ENCODE peak calls at places on chromosomes 12 and 14, in four cellular contexts. H is Peyer's patch, A is neural progenitor cell, M is left ventricle myocardium inferior. B is an unnamed sample.

GRCh38 chr14:64849940-64850339 is 29.8 kb downstream of the SPTB start:
- DNase-seq in H (no peak), A (no peak), M (no peak), B (no peak)

GRCh38 chr12:76713130-76713529 is 50.8 kb upstream of the ZDHHC17 start:
- DNase-seq in H (no peak), A (peak; percentile 34), M (no peak), B (no peak)

GRCh38 chr14:91996951-91997371 is 42.9 kb downstream of the TRIP11 start:
- DNase-seq in H (no peak), A (peak; percentile 62), M (no peak), B (no peak)

GRCh38 chr14:24921903-24922302 is 128.0 kb downstream of the STXBP6 start:
- DNase-seq in H (no peak), A (no peak), M (no peak), B (no peak)

GRCh38 chr12:46124848-46125619 is 134.7 kb upstream of the SCAF11 start:
- DNase-seq in H (no peak), A (peak; percentile 77), M (no peak), B (no peak)

GRCh38 chr12:2654741-2655140 is 140.0 kb upstream of the FKBP4 start:
- DNase-seq in H (no peak), A (no peak), M (no peak), B (peak; percentile 22)

GRCh38 chr12:80183939-80184338 is 84.6 kb downstream of the OTOGL start:
- DNase-seq in H (no peak), A (no peak), M (no peak), B (no peak)

GRCh38 chr12:95484524-95484923 is 10.6 kb downstream of the METAP2 start:
- DNase-seq in H (no peak), A (no peak), M (no peak), B (no peak)

GRCh38 chr14:104546021-104546491 is 33.5 kb upstream of the C14orf180 start:
- DNase-seq in H (peak; percentile 23), A (no peak), M (no peak), B (peak; percentile 61)

GRCh38 chr12:39103552-39104165 is 198.3 kb upstream of the CPNE8 start:
- DNase-seq in H (no peak), A (peak; percentile 85), M (no peak), B (no peak)

GRCh38 chr12:1698638-1699214 is 7.9 kb downstream of the ADIPOR2 start:
- DNase-seq in H (no peak), A (no peak), M (no peak), B (no peak)

GRCh38 chr12:67193705-67194104 is 75.5 kb upstream of the CAND1 start:
- DNase-seq in H (no peak), A (peak; percentile 70), M (no peak), B (no peak)

GRCh38 chr12:13094349-13094748 is 9.1 kb downstream of the GSG1 start:
- DNase-seq in H (no peak), A (no peak), M (no peak), B (no peak)

GRCh38 chr14:68976160-68977067 is 2.7 kb downstream of the ACTN1 start:
- DNase-seq in H (no peak), A (no peak), M (peak; percentile 58), B (no peak)

GRCh38 chr14:69325646-69326265 is 65.8 kb downstream of the GALNT16 start:
- DNase-seq in H (peak; percentile 11), A (no peak), M (no peak), B (peak; percentile 25)

GRCh38 chr14:97442363-97442762 is 645.2 kb downstream of the VRK1 start:
- DNase-seq in H (no peak), A (no peak), M (no peak), B (no peak)

GRCh38 chr12:112018571-112019237 is 5.5 kb downstream of the ERP29 start:
- DNase-seq in H (no peak), A (no peak), M (no peak), B (no peak)

GRCh38 chr14:81305743-81306142 is 85.0 kb upstream of the GTF2A1 start:
- DNase-seq in H (no peak), A (no peak), M (no peak), B (no peak)

GRCh38 chr12:125310461-125310860 is 245.2 kb downstream of the AACS start:
- DNase-seq in H (no peak), A (peak; percentile 23), M (no peak), B (no peak)

GRCh38 chr12:59118356-59118755 is 198.1 kb upstream of the LRIG3 start:
- DNase-seq in H (no peak), A (no peak), M (no peak), B (no peak)
- H3K27ac ChIP-seq in H (no peak overlapping the region), A (no peak overlapping the region), M (no peak overlapping the region), B (no peak overlapping the region)

GRCh38 chr14:48536318-48536717 is 860.9 kb upstream of the MDGA2 start:
- DNase-seq in H (no peak), A (peak; percentile 66), M (no peak), B (no peak)
- TF ChIP-seq CTCF in H (no peak), A (peak; percentile 54), M (peak; percentile 10), B (no peak)

GRCh38 chr12:89247962-89248361 is 104.3 kb downstream of the DUSP6 start:
- DNase-seq in H (no peak), A (no peak), M (no peak), B (no peak)

GRCh38 chr12:89244536-89244935 is 107.8 kb downstream of the DUSP6 start:
- DNase-seq in H (no peak), A (no peak), M (no peak), B (no peak)

GRCh38 chr12:89250213-89250612 is 102.1 kb downstream of the DUSP6 start:
- DNase-seq in H (no peak), A (no peak), M (no peak), B (no peak)

GRCh38 chr12:89245090-89245489 is 107.2 kb downstream of the DUSP6 start:
- DNase-seq in H (no peak), A (peak; percentile 9), M (no peak), B (no peak)

DNA sequence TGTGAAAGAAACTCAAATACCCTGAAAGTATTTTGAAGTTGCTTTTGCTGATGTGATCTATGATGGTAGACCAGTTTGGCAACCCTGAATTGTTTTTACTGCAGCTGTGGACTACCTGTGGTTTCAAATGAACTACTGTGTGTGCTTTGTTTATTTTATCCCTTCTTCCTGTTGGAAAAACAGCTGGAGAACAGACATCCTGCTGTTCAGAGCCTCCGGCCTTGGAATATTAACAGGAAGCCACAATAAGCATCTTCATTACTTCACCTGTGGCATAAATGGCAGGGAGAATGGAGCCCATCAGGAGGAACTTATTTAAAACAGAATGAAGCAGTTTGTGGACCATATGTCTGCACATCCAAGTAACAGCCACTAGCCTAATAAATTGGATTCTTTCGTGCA is 104.8 kb downstream of the DUSP6 start:
- DNase-seq in H (no peak), A (peak; percentile 15), M (no peak), B (no peak)
- H3K4me1 ChIP-seq in H (peaks cover 12% of the 10 kb centered on the region), A (peaks cover 28% of the 10 kb centered on the region), M (peaks cover 43% of the 10 kb centered on the region), B (peaks cover 31% of the 10 kb centered on the region)

GRCh38 chr14:54642121-54642520 is 75.2 kb downstream of the SAMD4A start:
- DNase-seq in H (no peak), A (no peak), M (no peak), B (no peak)

GRCh38 chr14:54640480-54640879 is 73.6 kb downstream of the SAMD4A start:
- DNase-seq in H (no peak), A (no peak), M (no peak), B (no peak)

GRCh38 chr14:54642950-54643695 is 76.2 kb downstream of the SAMD4A start:
- DNase-seq in H (no peak), A (peak; percentile 22), M (no peak), B (no peak)

GRCh38 chr14:54646576-54647130 is 79.7 kb downstream of the SAMD4A start:
- DNase-seq in H (no peak), A (no peak), M (no peak), B (no peak)

DNA sequence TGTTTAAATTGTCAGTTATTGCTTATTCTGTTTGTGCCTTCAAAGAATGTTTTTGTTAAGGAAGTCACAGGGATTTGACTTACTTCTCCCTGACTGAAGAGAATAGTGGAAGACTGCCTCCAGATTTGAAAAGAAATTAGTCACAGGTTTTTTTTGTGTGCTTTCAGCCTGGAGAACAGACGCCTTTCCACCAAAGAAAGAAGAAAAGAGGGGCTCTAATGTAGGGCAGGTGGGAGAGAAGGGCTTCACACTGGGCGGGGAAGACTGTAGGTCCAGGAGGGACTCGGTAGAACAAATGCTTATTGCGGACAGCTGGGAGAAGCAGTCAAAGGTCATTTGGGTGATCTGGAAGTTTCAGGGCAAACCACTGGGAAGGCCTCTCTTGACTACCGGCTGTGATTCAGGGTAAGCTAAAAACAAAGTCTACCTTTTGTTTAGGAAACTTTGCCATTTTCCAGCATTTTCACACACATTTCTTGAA is 76.8 kb downstream of the SAMD4A start:
- DNase-seq in H (no peak), A (peak; percentile 42), M (no peak), B (no peak)
- H3K27ac ChIP-seq in H (no peak overlapping the region), A (peak overlapping the region; percentile 77), M (no peak overlapping the region), B (no peak overlapping the region)

B was measured in upper lobe of right lung.